ENCODE peak calls at places on chromosome 4, in six cellular contexts. V, Q, E, X, R and A are unnamed samples.

GRCh38 chr4:170089743-170090666 is at the start of gene AADAT:
- DNase-seq in V (peak), Q (peak), E (peak), X (peak), R (no peak), A (peak)

GRCh38 chr4:123659262-123659661 is 262.7 kb downstream of the SPRY1 start:
- DNase-seq in V (no peak), Q (no peak), E (no peak), X (no peak), R (no peak), A (no peak)

GRCh38 chr4:147683172-147683571 is 791 bp downstream of the PRMT9 start:
- DNase-seq in V (peak), Q (peak), E (peak), X (no peak), R (no peak), A (no peak)

GRCh38 chr4:100299441-100299840 is 109.2 kb upstream of the DDIT4L start:
- DNase-seq in V (no peak), Q (no peak), E (no peak), X (no peak), R (no peak), A (no peak)

GRCh38 chr4:13349096-13349495 is 135.0 kb downstream of the RAB28 start:
- DNase-seq in V (no peak), Q (peak), E (no peak), X (no peak), R (no peak), A (no peak)

GRCh38 chr4:184237612-184238011 is 19.9 kb upstream of the ENPP6 start:
- DNase-seq in V (peak), Q (no peak), E (no peak), X (no peak), R (no peak), A (peak)

GRCh38 chr4:37885496-37885895 is 5.4 kb upstream of the TBC1D1 start:
- DNase-seq in V (no peak), Q (peak), E (no peak), X (no peak), R (no peak), A (no peak)

GRCh38 chr4:1136028-1136427 is 22.7 kb upstream of the RNF212 start:
- DNase-seq in V (no peak), Q (no peak), E (no peak), X (no peak), R (no peak), A (no peak)

GRCh38 chr4:158094413-158095110 is 78.3 kb downstream of the GASK1B start:
- DNase-seq in V (no peak), Q (peak), E (no peak), X (no peak), R (no peak), A (no peak)

GRCh38 chr4:7533267-7533666 is 98.5 kb upstream of the PSAPL1 start:
- DNase-seq in V (no peak), Q (no peak), E (no peak), X (no peak), R (no peak), A (no peak)

GRCh38 chr4:102665527-102665926 is 95.2 kb downstream of the MANBA start:
- DNase-seq in V (no peak), Q (no peak), E (peak), X (no peak), R (no peak), A (no peak)